ENCODE peak calls at places on chromosomes 3 and 15, in eight cellular contexts. One of them, this sample, is unnamed.

GRCh38 chr3:194872669-194872977 is 186.9 kb downstream of the FAM43A start:
- DNase-seq in GM06990: no peak
- DNase-seq in HTR-8/SVneo: peak
- DNase-seq in omental fat pad: no peak
- DNase-seq in astrocyte: peak
- DNase-seq in dorsolateral prefrontal cortex: no peak
- DNase-seq in KG1: no peak
- DNase-seq in M059J: peak
- DNase-seq in this sample: no peak

GRCh38 chr3:42250761-42251160 is 15.2 kb downstream of the CCK start:
- DNase-seq in astrocyte: no peak
- DNase-seq in omental fat pad: no peak
- DNase-seq in dorsolateral prefrontal cortex: no peak
- DNase-seq in KG1: no peak
- DNase-seq in HTR-8/SVneo: no peak
- DNase-seq in M059J: no peak
- DNase-seq in GM06990: no peak
- DNase-seq in this sample: no peak

GRCh38 chr15:25508369-25509002 is 69.7 kb upstream of the UBE3A start:
- DNase-seq in M059J: no peak
- DNase-seq in GM06990: no peak
- DNase-seq in omental fat pad: no peak
- DNase-seq in astrocyte: peak
- DNase-seq in HTR-8/SVneo: no peak
- DNase-seq in KG1: no peak
- DNase-seq in dorsolateral prefrontal cortex: no peak
- DNase-seq in this sample: no peak

GRCh38 chr3:193928354-193929209 is 207.4 kb upstream of the HES1 start:
- DNase-seq in dorsolateral prefrontal cortex: no peak
- DNase-seq in HTR-8/SVneo: no peak
- DNase-seq in M059J: peak
- DNase-seq in GM06990: no peak
- DNase-seq in astrocyte: peak
- DNase-seq in omental fat pad: no peak
- DNase-seq in KG1: no peak
- DNase-seq in this sample: no peak

GRCh38 chr3:101973163-101973505 is 123.8 kb downstream of the NFKBIZ start:
- DNase-seq in GM06990: no peak
- DNase-seq in KG1: no peak
- DNase-seq in HTR-8/SVneo: no peak
- DNase-seq in M059J: no peak
- DNase-seq in astrocyte: no peak
- DNase-seq in dorsolateral prefrontal cortex: no peak
- DNase-seq in omental fat pad: no peak
- DNase-seq in this sample: no peak

GRCh38 chr15:86231864-86232801 is 152.5 kb downstream of the AGBL1 start:
- DNase-seq in astrocyte: peak
- DNase-seq in M059J: peak
- DNase-seq in GM06990: no peak
- DNase-seq in HTR-8/SVneo: no peak
- DNase-seq in omental fat pad: no peak
- DNase-seq in dorsolateral prefrontal cortex: peak
- DNase-seq in KG1: no peak
- DNase-seq in this sample: no peak

GRCh38 chr3:168186293-168186983 is 90.7 kb upstream of the GOLIM4 start:
- DNase-seq in HTR-8/SVneo: no peak
- DNase-seq in astrocyte: no peak
- DNase-seq in GM06990: no peak
- DNase-seq in KG1: no peak
- DNase-seq in dorsolateral prefrontal cortex: no peak
- DNase-seq in omental fat pad: no peak
- DNase-seq in M059J: no peak
- DNase-seq in this sample: no peak

GRCh38 chr3:39144095-39144747 is 9.2 kb downstream of the CSRNP1 start:
- DNase-seq in astrocyte: no peak
- DNase-seq in M059J: no peak
- DNase-seq in omental fat pad: no peak
- DNase-seq in GM06990: no peak
- DNase-seq in KG1: no peak
- DNase-seq in dorsolateral prefrontal cortex: no peak
- DNase-seq in HTR-8/SVneo: no peak
- DNase-seq in this sample: no peak

GRCh38 chr15:89341316-89342005 is 6.8 kb upstream of the POLG start:
- DNase-seq in KG1: no peak
- DNase-seq in astrocyte: no peak
- DNase-seq in HTR-8/SVneo: no peak
- DNase-seq in GM06990: no peak
- DNase-seq in M059J: no peak
- DNase-seq in omental fat pad: no peak
- DNase-seq in dorsolateral prefrontal cortex: no peak
- DNase-seq in this sample: no peak

GRCh38 chr15:78564743-78565096 is 600 bp upstream of the CHRNA5 start:
- DNase-seq in omental fat pad: no peak
- DNase-seq in GM06990: peak
- DNase-seq in astrocyte: no peak
- DNase-seq in KG1: no peak
- DNase-seq in dorsolateral prefrontal cortex: no peak
- DNase-seq in M059J: no peak
- DNase-seq in HTR-8/SVneo: no peak
- DNase-seq in this sample: no peak

GRCh38 chr3:117035785-117036184 is 326.2 kb downstream of the TUSC7 start:
- DNase-seq in KG1: no peak
- DNase-seq in omental fat pad: no peak
- DNase-seq in astrocyte: no peak
- DNase-seq in HTR-8/SVneo: no peak
- DNase-seq in GM06990: no peak
- DNase-seq in M059J: peak
- DNase-seq in dorsolateral prefrontal cortex: no peak
- DNase-seq in this sample: no peak

GRCh38 chr15:84831028-84831427 is 13.9 kb downstream of the ALPK3 start:
- DNase-seq in HTR-8/SVneo: no peak
- DNase-seq in omental fat pad: no peak
- DNase-seq in KG1: no peak
- DNase-seq in M059J: no peak
- DNase-seq in astrocyte: no peak
- DNase-seq in dorsolateral prefrontal cortex: no peak
- DNase-seq in GM06990: no peak
- DNase-seq in this sample: no peak

GRCh38 chr15:44719293-44719999 is 8.1 kb downstream of the B2M start:
- DNase-seq in omental fat pad: no peak
- DNase-seq in HTR-8/SVneo: no peak
- DNase-seq in GM06990: peak
- DNase-seq in M059J: peak
- DNase-seq in KG1: no peak
- DNase-seq in astrocyte: peak
- DNase-seq in dorsolateral prefrontal cortex: no peak
- DNase-seq in this sample: peak

GRCh38 chr15:41051139-41051538 is 64.9 kb downstream of the INO80 start:
- DNase-seq in astrocyte: no peak
- DNase-seq in M059J: no peak
- DNase-seq in GM06990: no peak
- DNase-seq in KG1: no peak
- DNase-seq in HTR-8/SVneo: no peak
- DNase-seq in dorsolateral prefrontal cortex: no peak
- DNase-seq in omental fat pad: no peak
- DNase-seq in this sample: no peak

GRCh38 chr3:40779039-40779438 is 254.3 kb downstream of the ZNF621 start:
- DNase-seq in HTR-8/SVneo: no peak
- DNase-seq in KG1: no peak
- DNase-seq in dorsolateral prefrontal cortex: no peak
- DNase-seq in omental fat pad: no peak
- DNase-seq in M059J: no peak
- DNase-seq in GM06990: no peak
- DNase-seq in astrocyte: no peak
- DNase-seq in this sample: no peak

GRCh38 chr3:47517937-47518336 is 4.4 kb upstream of the ELP6 start:
- DNase-seq in GM06990: no peak
- DNase-seq in dorsolateral prefrontal cortex: no peak
- DNase-seq in HTR-8/SVneo: no peak
- DNase-seq in astrocyte: no peak
- DNase-seq in omental fat pad: no peak
- DNase-seq in KG1: no peak
- DNase-seq in M059J: no peak
- DNase-seq in this sample: no peak

GRCh38 chr3:177528306-177529070 is 331.2 kb upstream of the TBL1XR1 start:
- DNase-seq in GM06990: no peak
- DNase-seq in astrocyte: peak
- DNase-seq in dorsolateral prefrontal cortex: no peak
- DNase-seq in omental fat pad: no peak
- DNase-seq in KG1: no peak
- DNase-seq in HTR-8/SVneo: no peak
- DNase-seq in M059J: peak
- DNase-seq in this sample: no peak

GRCh38 chr3:98333989-98334606 is 19.6 kb upstream of the OR5K4 start:
- DNase-seq in GM06990: no peak
- DNase-seq in KG1: no peak
- DNase-seq in M059J: no peak
- DNase-seq in astrocyte: no peak
- DNase-seq in omental fat pad: no peak
- DNase-seq in dorsolateral prefrontal cortex: no peak
- DNase-seq in HTR-8/SVneo: no peak
- DNase-seq in this sample: no peak

GRCh38 chr15:74723754-74724334 is 1.5 kb downstream of the CYP1A1 start:
- DNase-seq in HTR-8/SVneo: peak
- DNase-seq in astrocyte: peak
- DNase-seq in KG1: peak
- DNase-seq in dorsolateral prefrontal cortex: no peak
- DNase-seq in omental fat pad: no peak
- DNase-seq in GM06990: no peak
- DNase-seq in M059J: peak
- DNase-seq in this sample: no peak

GRCh38 chr15:62853114-62853832 is 189.3 kb upstream of the TPM1 start:
- DNase-seq in M059J: peak
- DNase-seq in dorsolateral prefrontal cortex: no peak
- DNase-seq in GM06990: no peak
- DNase-seq in astrocyte: no peak
- DNase-seq in HTR-8/SVneo: no peak
- DNase-seq in omental fat pad: no peak
- DNase-seq in KG1: no peak
- DNase-seq in this sample: no peak

GRCh38 chr15:77831989-77832388 is 199.3 kb upstream of the LINGO1 start:
- DNase-seq in KG1: no peak
- DNase-seq in GM06990: no peak
- DNase-seq in omental fat pad: no peak
- DNase-seq in M059J: no peak
- DNase-seq in astrocyte: peak
- DNase-seq in HTR-8/SVneo: no peak
- DNase-seq in dorsolateral prefrontal cortex: no peak
- DNase-seq in this sample: no peak

GRCh38 chr3:37640636-37641375 is 220.9 kb upstream of the CTDSPL start:
- DNase-seq in HTR-8/SVneo: no peak
- DNase-seq in KG1: no peak
- DNase-seq in GM06990: no peak
- DNase-seq in astrocyte: no peak
- DNase-seq in dorsolateral prefrontal cortex: no peak
- DNase-seq in omental fat pad: no peak
- DNase-seq in M059J: no peak
- DNase-seq in this sample: no peak

GRCh38 chr3:169813757-169814517 is 1.2 kb upstream of the LRRC34 start:
- DNase-seq in GM06990: peak
- DNase-seq in omental fat pad: no peak
- DNase-seq in dorsolateral prefrontal cortex: no peak
- DNase-seq in KG1: no peak
- DNase-seq in HTR-8/SVneo: no peak
- DNase-seq in M059J: peak
- DNase-seq in astrocyte: no peak
- DNase-seq in this sample: peak

GRCh38 chr3:14414841-14415464 is 12.5 kb downstream of the SLC6A6 start:
- DNase-seq in astrocyte: no peak
- DNase-seq in HTR-8/SVneo: no peak
- DNase-seq in omental fat pad: no peak
- DNase-seq in KG1: no peak
- DNase-seq in M059J: peak
- DNase-seq in dorsolateral prefrontal cortex: no peak
- DNase-seq in GM06990: no peak
- DNase-seq in this sample: no peak